ENCODE peak calls at places on chromosomes 12 and 14, in nine cellular contexts. F is GM12865; M is heart left ventricle; X is Peyer's patch; S is psoas muscle; E is fibroblast of mammary gland; W is fibroblast of lung; T is CD4-positive, alpha-beta memory T cell; A is GM23338. U is an unnamed sample.
A peak's percentile ranks its signal among the peaks of the same experiment; 100 is the strongest.

GRCh38 chr14:56512521-56512920 is 67.1 kb upstream of the TMEM260 start:
- DNase-seq in F (no peak), M (no peak), X (no peak), S (no peak), E (no peak), W (no peak), T (no peak), A (no peak), U (no peak)

GRCh38 chr14:53517276-53517960 is 364.3 kb upstream of the DDHD1 start:
- DNase-seq in F (no peak), M (no peak), X (no peak), S (no peak), E (peak; percentile 70), W (no peak), T (no peak), A (no peak), U (no peak)

GRCh38 chr14:95808371-95808770 is 68.3 kb upstream of the TUNAR start:
- DNase-seq in F (no peak), M (no peak), X (no peak), S (no peak), E (no peak), W (no peak), T (no peak), A (no peak), U (no peak)

GRCh38 chr12:78442454-78442801 is 422.1 kb upstream of the SYT1 start:
- DNase-seq in F (no peak), M (no peak), X (no peak), S (no peak), E (peak; percentile 66), W (peak; percentile 78), T (no peak), A (no peak), U (no peak)

GRCh38 chr14:85534914-85535313 is 5.0 kb downstream of the FLRT2 start:
- DNase-seq in F (no peak), M (no peak), X (no peak), S (no peak), E (peak; percentile 20), W (peak; percentile 26), T (no peak), A (no peak), U (no peak)

GRCh38 chr12:88468546-88468945 is 111.7 kb downstream of the KITLG start:
- DNase-seq in F (no peak), M (no peak), X (no peak), S (no peak), E (peak; percentile 55), W (no peak), T (no peak), A (no peak), U (no peak)

GRCh38 chr12:6062427-6063378 is 61.8 kb downstream of the VWF start:
- DNase-seq in F (peak; percentile 56), M (no peak), X (no peak), S (no peak), E (peak; percentile 44), W (peak; percentile 55), T (peak; percentile 41), A (peak; percentile 73), U (no peak)

GRCh38 chr14:64700894-64701293 is 3.3 kb upstream of the PLEKHG3 start:
- DNase-seq in F (no peak), M (no peak), X (no peak), S (no peak), E (no peak), W (no peak), T (no peak), A (no peak), U (no peak)

GRCh38 chr12:54368016-54368708 is 3.9 kb upstream of the GPR84 start:
- DNase-seq in F (no peak), M (no peak), X (no peak), S (no peak), E (no peak), W (no peak), T (no peak), A (no peak), U (no peak)

GRCh38 chr12:54371328-54372112 is 7.2 kb upstream of the GPR84 start:
- DNase-seq in F (no peak), M (peak; percentile 59), X (no peak), S (peak; percentile 87), E (no peak), W (peak; percentile 80), T (no peak), A (no peak), U (no peak)

GRCh38 chr12:54369597-54370217 is 5.4 kb upstream of the GPR84 start:
- DNase-seq in F (no peak), M (no peak), X (no peak), S (no peak), E (no peak), W (no peak), T (no peak), A (no peak), U (no peak)

GRCh38 chr12:54370218-54370730 is 6.0 kb upstream of the GPR84 start:
- DNase-seq in F (peak; percentile 65), M (peak; percentile 82), X (no peak), S (peak; percentile 92), E (peak; percentile 82), W (peak; percentile 83), T (no peak), A (peak; percentile 93), U (no peak)

DNA sequence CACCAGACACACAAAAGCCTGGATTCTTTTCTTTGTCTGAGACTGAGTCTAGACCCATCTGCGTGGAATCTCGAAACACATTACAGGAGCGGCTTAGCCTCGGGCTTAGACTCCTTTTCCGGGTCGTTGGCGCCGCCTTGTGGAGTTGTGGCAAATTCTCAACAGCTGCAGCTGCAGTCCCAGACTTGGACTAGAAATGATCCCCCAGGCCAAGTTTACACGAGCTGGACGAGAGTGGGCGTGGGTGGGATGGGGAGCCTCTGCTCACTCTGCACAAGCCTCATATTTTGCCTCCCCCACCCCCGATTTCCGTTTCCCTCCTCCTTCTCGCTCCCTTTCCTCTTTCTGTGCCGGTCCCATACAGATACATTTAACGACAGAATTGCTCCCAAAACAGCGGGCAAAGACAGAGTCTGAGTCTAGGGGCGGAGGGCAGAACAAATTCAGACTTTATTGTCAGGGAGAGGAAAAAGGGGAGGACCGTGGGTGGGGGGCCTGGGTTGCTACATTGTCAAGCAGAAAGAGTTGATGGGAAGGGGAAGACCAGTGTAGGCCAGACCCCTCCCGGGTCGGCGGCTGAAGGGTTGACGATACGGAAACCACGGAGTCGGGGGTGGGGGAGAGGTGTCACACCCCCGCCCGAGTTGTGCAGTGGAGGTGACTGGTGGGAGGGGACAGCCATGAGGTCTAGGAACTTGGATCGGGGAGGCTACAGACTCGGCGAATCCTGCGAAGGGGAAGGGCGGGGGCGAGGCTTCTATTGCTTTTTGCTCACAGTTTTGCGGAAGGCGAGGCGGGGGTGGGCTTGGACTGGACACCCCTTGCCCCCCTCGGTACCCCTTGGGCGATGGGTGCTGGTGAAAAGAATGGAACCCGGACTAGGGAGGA is 4.7 kb upstream of the GPR84 start:
- DNase-seq in F (peak; percentile 90), M (peak; percentile 90), X (peak; percentile 85), S (peak; percentile 96), E (peak; percentile 88), W (peak; percentile 89), T (peak; percentile 84), A (peak; percentile 91), U (no peak)
- H3K4me3 ChIP-seq in F (no peak overlapping the region), M (peak overlapping the region; percentile 56), X (peak overlapping the region; percentile 2), S (peak overlapping the region; percentile 52), E (peak overlapping the region; percentile 32), W (peak overlapping the region; percentile 48), T (no peak overlapping the region), A (peak overlapping the region; percentile 65), U (no peak overlapping the region)

GRCh38 chr12:51897181-51897580 is 9.3 kb downstream of the ANKRD33 start:
- DNase-seq in F (no peak), M (peak; percentile 74), X (no peak), S (no peak), E (no peak), W (no peak), T (no peak), A (no peak), U (no peak)

GRCh38 chr12:51896236-51896635 is 8.3 kb downstream of the ANKRD33 start:
- DNase-seq in F (no peak), M (no peak), X (no peak), S (no peak), E (no peak), W (no peak), T (no peak), A (no peak), U (no peak)

GRCh38 chr12:51898937-51899336 is 8.4 kb upstream of the ACVRL1 start:
- DNase-seq in F (no peak), M (no peak), X (no peak), S (no peak), E (peak; percentile 83), W (peak; percentile 21), T (no peak), A (no peak), U (no peak)

GRCh38 chr12:51900323-51900889 is 6.9 kb upstream of the ACVRL1 start:
- DNase-seq in F (no peak), M (no peak), X (no peak), S (no peak), E (no peak), W (no peak), T (no peak), A (no peak), U (no peak)

GRCh38 chr12:51898506-51898905 is 8.8 kb upstream of the ACVRL1 start:
- DNase-seq in F (no peak), M (no peak), X (no peak), S (no peak), E (no peak), W (no peak), T (no peak), A (no peak), U (no peak)
- H3K4me3 ChIP-seq in F (no peak overlapping the region), M (no peak overlapping the region), X (no peak overlapping the region), S (no peak overlapping the region), E (no peak overlapping the region), W (no peak overlapping the region), T (no peak overlapping the region), A (no peak overlapping the region), U (no peak overlapping the region)

DNA sequence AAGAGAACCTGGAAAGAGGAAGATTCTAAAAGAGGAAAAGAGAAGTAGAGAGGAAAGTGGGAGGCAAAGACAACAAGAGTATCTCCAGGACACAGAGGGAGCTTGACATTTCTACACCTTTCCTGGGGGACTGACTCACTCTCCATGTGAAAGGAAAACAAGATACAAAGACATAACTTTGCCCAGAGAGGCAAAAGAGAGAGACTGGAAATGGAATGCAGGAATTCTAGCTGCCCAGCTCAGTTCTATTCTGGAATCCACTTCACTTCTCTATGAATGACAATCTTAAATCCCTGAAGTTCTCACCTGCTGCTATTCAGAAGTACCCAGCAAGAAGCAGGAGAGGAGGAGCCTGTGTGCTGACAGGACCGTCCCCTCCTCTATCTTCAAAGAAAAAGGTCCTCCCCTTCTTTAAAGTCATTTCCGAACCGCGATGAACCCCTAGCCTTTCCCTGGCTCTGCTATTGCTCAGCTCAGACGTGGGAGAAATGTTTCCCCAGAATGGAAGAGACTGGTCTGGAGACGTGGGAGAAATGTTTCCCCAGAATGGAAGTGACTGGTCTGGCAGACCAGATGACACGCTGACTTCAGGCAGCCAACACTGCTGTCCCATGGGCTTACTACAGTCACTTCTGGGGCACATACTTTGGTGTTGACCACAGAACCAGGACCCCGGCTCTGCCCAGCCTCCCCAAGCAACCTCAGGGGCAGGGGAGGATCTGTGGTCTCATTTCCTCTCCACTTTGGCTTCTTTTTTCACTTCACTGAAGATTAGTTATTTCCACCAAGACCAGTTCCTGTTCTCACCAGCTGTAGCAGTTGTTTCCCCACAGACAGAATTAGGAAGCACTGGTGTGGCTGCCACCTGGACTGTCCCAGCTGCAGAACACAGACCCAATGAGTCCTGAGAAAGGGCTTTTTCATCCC is 8.3 kb downstream of the FMNL3 start:
- DNase-seq in F (peak; percentile 93), M (peak; percentile 43), X (peak; percentile 66), S (peak; percentile 64), E (peak; percentile 65), W (peak; percentile 19), T (peak; percentile 28), A (peak; percentile 96), U (no peak)
- H3K4me3 ChIP-seq in F (peak overlapping the region; percentile 29), M (peak overlapping the region; percentile 38), X (no peak overlapping the region), S (no peak overlapping the region), E (peak overlapping the region; percentile 3), W (peak overlapping the region; percentile 21), T (no peak overlapping the region), A (peak overlapping the region; percentile 34), U (no peak overlapping the region)

DNA sequence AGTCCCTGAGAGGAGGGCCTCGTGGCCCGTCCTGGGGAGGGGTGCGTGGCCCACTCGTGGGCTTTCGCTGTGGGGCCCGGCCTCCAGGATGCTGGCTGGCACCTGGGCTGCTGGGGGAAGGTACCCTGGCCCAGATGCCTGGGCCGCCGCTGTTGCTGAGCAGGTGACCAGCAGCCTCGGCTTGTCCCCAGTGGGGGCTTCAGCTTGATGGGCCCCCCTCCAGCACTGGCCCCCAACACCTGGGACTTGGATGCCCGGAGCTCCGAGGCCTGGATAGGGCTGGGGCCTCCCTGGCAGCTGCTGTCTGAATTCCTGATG is 10.8 kb downstream of the KIF26A start:
- DNase-seq in F (no peak), M (no peak), X (no peak), S (peak; percentile 36), E (no peak), W (no peak), T (no peak), A (no peak), U (no peak)
- H3K4me3 ChIP-seq in F (no peak overlapping the region), M (no peak overlapping the region), X (no peak overlapping the region), S (no peak overlapping the region), E (no peak overlapping the region), W (no peak overlapping the region), T (no peak overlapping the region), A (peak overlapping the region; percentile 42), U (no peak overlapping the region)